ENCODE peak calls at places on chromosomes 7 and 10, in four cellular contexts. H is IMR-90, L is K562, Z is GM12878. C is an unnamed sample.

GRCh38 chr7:127620406-127621233 is 2.7 kb upstream of the PAX4 start:
- DNase-seq in L (no peak), Z (no peak), H (no peak), C (peak; percentile 73)

GRCh38 chr10:125092564-125093031 is 67.8 kb downstream of the CTBP2 start:
- DNase-seq in H (no peak), L (no peak), Z (no peak), C (no peak)

GRCh38 chr7:26680616-26681015 is 183.8 kb downstream of the SKAP2 start:
- DNase-seq in H (no peak), Z (no peak), L (no peak), C (no peak)

GRCh38 chr10:43055991-43056567 is 20.8 kb upstream of the RET start:
- DNase-seq in H (no peak), L (no peak), Z (no peak), C (no peak)

GRCh38 chr7:136302049-136302448 is 324.9 kb upstream of the MTPN start:
- DNase-seq in H (no peak), L (peak; percentile 9), Z (no peak), C (no peak)

GRCh38 chr7:77699056-77699455 is 2.8 kb downstream of the RSBN1L start:
- DNase-seq in H (no peak), Z (peak; percentile 67), L (no peak), C (no peak)

GRCh38 chr7:111986601-111987000 is 219.6 kb downstream of the DOCK4 start:
- DNase-seq in L (no peak), H (no peak), Z (no peak), C (no peak)

GRCh38 chr10:44974628-44975431 is 3.8 kb downstream of the DEPP1 start:
- DNase-seq in H (no peak), L (peak; percentile 82), Z (no peak), C (no peak)

GRCh38 chr7:73602721-73603651 is 21.3 kb downstream of the MLXIPL start:
- DNase-seq in Z (no peak), L (no peak), H (no peak), C (no peak)

GRCh38 chr7:129438839-129439640 is 4.8 kb downstream of the STRIP2 start:
- DNase-seq in H (peak; percentile 70), Z (no peak), L (peak; percentile 96), C (no peak)

GRCh38 chr7:15503603-15504280 is 58.1 kb downstream of the AGMO start:
- DNase-seq in Z (no peak), H (peak; percentile 15), L (no peak), C (no peak)

GRCh38 chr7:133284092-133284491 is 31.2 kb downstream of the EXOC4 start:
- DNase-seq in Z (no peak), H (no peak), L (no peak), C (no peak)

GRCh38 chr10:128573236-128573800 is 447.1 kb upstream of the MKI67 start:
- DNase-seq in L (no peak), Z (no peak), H (no peak), C (no peak)

GRCh38 chr10:20888620-20889337 is 8.3 kb downstream of the NEBL start:
- DNase-seq in L (no peak), H (no peak), Z (no peak), C (no peak)

GRCh38 chr7:45033261-45033930 is 33.4 kb downstream of the CCM2 start:
- DNase-seq in H (peak; percentile 55), L (no peak), Z (no peak), C (no peak)

GRCh38 chr10:91340613-91341362 is 69.4 kb upstream of the HECTD2 start:
- DNase-seq in L (no peak), H (peak; percentile 94), Z (no peak), C (no peak)

GRCh38 chr10:8053446-8054242 is 844 bp upstream of the GATA3 start:
- DNase-seq in Z (no peak), H (peak; percentile 70), L (peak; percentile 80), C (peak; percentile 91)

GRCh38 chr10:128113026-128113425 is 13.2 kb downstream of the MKI67 start:
- DNase-seq in H (no peak), Z (no peak), L (no peak), C (no peak)

GRCh38 chr10:43396061-43396927 is 12.7 kb downstream of the HNRNPF start:
- DNase-seq in H (peak; percentile 58), L (peak; percentile 93), Z (no peak), C (no peak)

GRCh38 chr7:12584940-12585339 is 14.4 kb downstream of the SCIN start:
- DNase-seq in H (no peak), Z (peak; percentile 46), L (peak; percentile 53), C (no peak)

GRCh38 chr7:22572937-22573336 is 72.9 kb upstream of the STEAP1B start:
- DNase-seq in H (peak; percentile 81), L (no peak), Z (no peak), C (no peak)

GRCh38 chr7:154871483-154871882 is 131.4 kb downstream of the PAXIP1 start:
- DNase-seq in H (no peak), Z (no peak), L (no peak), C (no peak)

GRCh38 chr7:137129025-137129424 is 214.5 kb downstream of the PTN start:
- DNase-seq in Z (no peak), H (no peak), L (no peak), C (no peak)

GRCh38 chr7:107961399-107961798 is 41.6 kb downstream of the LAMB1 start:
- DNase-seq in H (no peak), Z (no peak), L (no peak), C (no peak)

GRCh38 chr10:7084255-7085005 is 326.4 kb downstream of the SFMBT2 start:
- DNase-seq in L (no peak), H (peak; percentile 33), Z (no peak), C (no peak)

GRCh38 chr10:131842351-131843088 is 58.3 kb upstream of the PPP2R2D start:
- DNase-seq in L (no peak), H (no peak), Z (no peak), C (no peak)

GRCh38 chr7:131431289-131431688 is 103.6 kb downstream of the MKLN1 start:
- DNase-seq in H (peak; percentile 51), Z (no peak), L (no peak), C (no peak)

GRCh38 chr10:15719899-15720634 is at the start of gene ITGA8:
- DNase-seq in Z (no peak), L (no peak), H (no peak), C (no peak)

GRCh38 chr7:112233048-112233697 is 26.7 kb downstream of the ZNF277 start:
- DNase-seq in H (no peak), L (no peak), Z (no peak), C (no peak)

GRCh38 chr7:149027560-149028345 is 552 bp downstream of the PDIA4 start:
- DNase-seq in Z (no peak), L (peak; percentile 32), H (peak; percentile 41), C (no peak)

GRCh38 chr7:18386590-18386989 is 109.0 kb upstream of the HDAC9 start:
- DNase-seq in Z (no peak), H (no peak), L (no peak), C (no peak)

GRCh38 chr7:116873619-116874018 is 11.2 kb downstream of the CAPZA2 start:
- DNase-seq in H (no peak), L (no peak), Z (no peak), C (no peak)

GRCh38 chr7:116877443-116878217 is 15.2 kb downstream of the CAPZA2 start:
- DNase-seq in H (no peak), Z (no peak), L (no peak), C (no peak)

GRCh38 chr7:116872026-116872425 is 9.6 kb downstream of the CAPZA2 start:
- DNase-seq in L (no peak), H (no peak), Z (no peak), C (no peak)

GRCh38 chr7:116871061-116871700 is 8.8 kb downstream of the CAPZA2 start:
- DNase-seq in Z (no peak), H (no peak), L (peak; percentile 29), C (no peak)

DNA sequence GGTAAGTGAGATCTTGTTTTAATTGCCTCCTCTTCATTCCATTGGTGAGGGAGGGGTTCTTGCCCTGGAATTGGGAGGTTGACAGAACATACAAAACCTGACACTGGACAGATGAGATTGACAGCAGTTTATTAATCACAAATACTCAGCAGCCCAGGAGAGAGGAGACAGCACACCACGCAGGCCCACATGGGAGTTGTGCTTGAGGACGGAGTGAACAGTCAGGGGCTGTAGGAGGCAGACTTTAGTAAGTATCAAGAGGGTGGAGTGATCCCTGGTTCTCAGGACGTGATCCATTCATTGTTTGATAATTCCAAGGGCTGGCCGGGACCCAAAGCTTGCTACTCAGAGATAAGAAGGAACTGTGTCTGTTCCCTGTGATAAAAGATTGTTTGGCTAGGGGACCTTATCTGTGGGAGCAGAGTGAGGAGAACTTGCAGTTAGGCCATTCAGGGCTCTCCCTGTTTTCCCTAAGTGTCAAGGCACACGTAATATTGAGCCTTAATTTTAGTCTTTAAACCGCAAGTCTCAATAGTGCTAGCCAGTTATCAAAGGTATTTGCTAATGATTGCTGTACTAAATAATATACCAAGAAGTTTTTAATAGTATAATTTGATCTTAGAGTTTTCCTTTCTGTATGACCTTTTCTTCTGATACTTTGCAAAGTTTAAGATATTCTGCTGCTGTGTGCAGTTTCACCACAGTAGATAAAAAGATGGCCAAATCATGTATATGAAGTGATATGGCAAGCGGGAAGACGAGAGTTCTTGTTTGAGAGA is 14.5 kb downstream of the CAPZA2 start:
- DNase-seq in L (peak; percentile 99), H (peak; percentile 38), Z (no peak), C (no peak)
- H3K4me1 ChIP-seq in L (peaks cover 34% of the 10 kb centered on the region), H (peaks cover 4% of the 10 kb centered on the region), Z (no peaks in the 10 kb centered on the region), C (no peaks in the 10 kb centered on the region)

DNA sequence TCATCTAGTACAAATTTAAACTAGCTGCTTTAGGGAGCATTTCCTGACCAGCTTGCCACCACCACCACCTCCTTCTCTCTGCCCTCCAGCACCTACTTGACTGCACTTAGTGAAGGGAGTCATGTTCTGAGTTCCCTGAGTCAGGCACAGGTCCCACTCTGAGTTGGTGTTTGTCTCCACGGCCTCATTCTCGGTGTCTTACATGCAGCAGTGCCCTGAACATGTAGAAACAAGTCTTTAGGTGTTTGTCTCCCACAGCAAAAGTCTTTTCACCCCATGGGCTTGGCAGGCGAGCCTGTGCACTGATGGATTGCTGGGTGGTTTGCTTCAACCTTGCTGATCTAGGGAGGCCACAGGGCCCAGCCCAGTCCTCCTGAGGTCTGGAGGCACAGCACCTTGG is 16.9 kb downstream of the TSPAN14 start:
- DNase-seq in Z (no peak), L (no peak), H (no peak), C (no peak)
- TF ChIP-seq CHD1 in Z (no peak), L (no peak), H (no peak), C (no peak)

GRCh38 chr10:49191349-49191748 is 3.2 kb upstream of the TMEM273 start:
- DNase-seq in Z (no peak), L (no peak), H (no peak), C (no peak)
- H3K4me1 ChIP-seq in Z (peaks cover 32% of the 10 kb centered on the region), L (peaks cover 21% of the 10 kb centered on the region), H (no peaks in the 10 kb centered on the region), C (no peaks in the 10 kb centered on the region)

GRCh38 chr7:4937411-4937810 is 21.6 kb downstream of the MMD2 start:
- DNase-seq in Z (no peak), H (no peak), L (no peak), C (no peak)

GRCh38 chr7:4928445-4928844 is 30.5 kb downstream of the MMD2 start:
- DNase-seq in Z (no peak), L (no peak), H (no peak), C (no peak)

GRCh38 chr7:4934419-4935025 is 24.5 kb downstream of the MMD2 start:
- DNase-seq in H (no peak), Z (no peak), L (no peak), C (no peak)

GRCh38 chr7:4929005-4929404 is 30.0 kb downstream of the MMD2 start:
- DNase-seq in Z (no peak), H (no peak), L (no peak), C (no peak)

DNA sequence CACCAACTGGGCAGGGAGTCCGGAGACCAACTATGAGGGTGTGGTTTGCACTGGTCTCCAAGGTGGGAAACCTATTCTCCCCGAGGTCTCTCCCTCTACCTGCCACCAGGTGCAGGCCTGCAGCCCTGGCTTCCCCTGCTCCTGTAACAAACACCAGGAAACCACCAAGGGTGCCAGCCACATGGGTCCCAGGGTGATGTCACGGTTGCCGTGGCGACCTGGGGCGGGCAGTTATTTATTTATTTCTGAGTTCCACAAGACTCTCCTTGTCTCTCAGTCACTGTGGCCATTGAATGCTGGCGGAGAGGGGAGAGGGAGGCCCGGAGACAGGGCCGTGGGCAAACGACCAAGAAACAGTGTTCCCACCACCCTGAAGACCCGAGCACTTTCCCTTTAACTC is 27.1 kb downstream of the MMD2 start:
- DNase-seq in L (no peak), H (no peak), Z (no peak), C (peak; percentile 60)
- TF ChIP-seq CHD1 in L (no peak), H (no peak), Z (no peak), C (no peak)